ENCODE peak calls at places on chromosomes 6 and 20, in six cellular contexts. F is H54, I is right lobe of liver, V is IMR-90, S is suprapubic skin, A is body of pancreas. J is an unnamed sample.

GRCh38 chr20:44888226-44889103 is 3.0 kb downstream of the YWHAB start:
- DNase-seq in I (no peak), S (no peak), V (no peak), F (no peak), A (no peak), J (no peak)

GRCh38 chr20:48686238-48687096 is 141.3 kb downstream of the PREX1 start:
- DNase-seq in F (peak; percentile 47), I (peak; percentile 46), A (no peak), V (no peak), S (no peak), J (peak; percentile 45)

GRCh38 chr6:169902070-169902469 is 150.6 kb downstream of the ERMARD start:
- DNase-seq in I (no peak), V (no peak), A (no peak), S (no peak), F (no peak), J (no peak)

GRCh38 chr6:27494103-27494502 is 21.2 kb upstream of the ZNF184 start:
- DNase-seq in F (no peak), I (no peak), S (no peak), V (no peak), A (no peak), J (no peak)

GRCh38 chr6:145929037-145929633 is 35.0 kb downstream of the SHPRH start:
- DNase-seq in A (no peak), F (no peak), S (no peak), I (no peak), V (peak; percentile 60), J (no peak)

GRCh38 chr20:646107-646867 is 6.7 kb downstream of the SRXN1 start:
- DNase-seq in F (no peak), A (no peak), V (no peak), I (peak; percentile 70), S (no peak), J (no peak)

GRCh38 chr6:145310116-145310515 is 425.2 kb downstream of the EPM2A start:
- DNase-seq in V (peak; percentile 79), I (no peak), S (no peak), F (no peak), A (no peak), J (no peak)

GRCh38 chr20:58235010-58235409 is 6.6 kb upstream of the ANKRD60 start:
- DNase-seq in V (no peak), I (no peak), S (no peak), A (no peak), F (no peak), J (no peak)

GRCh38 chr6:16802071-16802470 is 40.8 kb upstream of the ATXN1 start:
- DNase-seq in A (no peak), S (no peak), I (no peak), V (peak; percentile 48), F (no peak), J (no peak)

GRCh38 chr6:41966961-41967311 is 25.3 kb upstream of the CCND3 start:
- DNase-seq in F (peak; percentile 56), A (no peak), V (peak; percentile 58), S (no peak), I (no peak), J (no peak)

GRCh38 chr6:11705069-11705468 is 73.5 kb downstream of the ADTRP start:
- DNase-seq in I (no peak), F (no peak), V (no peak), A (no peak), S (no peak), J (no peak)

GRCh38 chr6:27726620-27727023 is 185.6 kb downstream of the OR2B2 start:
- DNase-seq in V (peak; percentile 0), I (no peak), S (no peak), F (no peak), A (no peak), J (no peak)

GRCh38 chr20:11496382-11496781 is 421.3 kb upstream of the BTBD3 start:
- DNase-seq in A (no peak), S (no peak), I (no peak), V (peak; percentile 15), F (no peak), J (no peak)

GRCh38 chr20:59422911-59423520 is 122.6 kb downstream of the EDN3 start:
- DNase-seq in S (no peak), A (no peak), V (no peak), F (no peak), I (no peak), J (no peak)

GRCh38 chr6:2055143-2055542 is 190.3 kb downstream of the GMDS start:
- DNase-seq in S (no peak), A (no peak), I (no peak), V (no peak), F (no peak), J (no peak)

GRCh38 chr20:59663513-59663890 is 59.2 kb downstream of the PHACTR3 start:
- DNase-seq in A (no peak), I (no peak), V (no peak), S (no peak), F (no peak), J (no peak)

GRCh38 chr6:168919455-168920179 is 334.0 kb downstream of the THBS2 start:
- DNase-seq in V (no peak), S (no peak), I (no peak), F (no peak), A (no peak), J (no peak)

GRCh38 chr6:134911532-134911931 is 38.4 kb downstream of the ALDH8A1 start:
- DNase-seq in S (no peak), V (peak; percentile 88), A (no peak), I (no peak), F (peak; percentile 18), J (no peak)

GRCh38 chr6:43171284-43172126 is 436 bp downstream of the SRF start:
- DNase-seq in F (peak; percentile 90), V (no peak), I (peak; percentile 68), S (no peak), A (no peak), J (no peak)

GRCh38 chr20:45020236-45020886 is 54.0 kb downstream of the STK4 start:
- DNase-seq in F (no peak), I (peak; percentile 61), A (no peak), V (peak; percentile 33), S (no peak), J (no peak)

GRCh38 chr20:20143646-20144045 is 91.3 kb downstream of the CFAP61 start:
- DNase-seq in I (no peak), F (no peak), A (no peak), S (no peak), V (no peak), J (no peak)

GRCh38 chr20:17651761-17652388 is 30.2 kb downstream of the RRBP1 start:
- DNase-seq in A (no peak), F (no peak), S (no peak), V (no peak), I (no peak), J (peak; percentile 59)

GRCh38 chr6:166365806-166366205 is 16.9 kb downstream of the MPC1 start:
- DNase-seq in F (no peak), I (no peak), S (no peak), V (peak; percentile 43), A (no peak), J (no peak)

GRCh38 chr6:26536571-26537159 is 1.5 kb upstream of the HMGN4 start:
- DNase-seq in I (no peak), A (no peak), S (no peak), V (peak; percentile 77), F (no peak), J (no peak)

GRCh38 chr20:53706008-53706481 is 112.4 kb upstream of the ZNF217 start:
- DNase-seq in V (peak; percentile 33), S (no peak), F (no peak), A (no peak), I (no peak), J (no peak)

GRCh38 chr20:53706511-53707031 is 112.9 kb upstream of the ZNF217 start:
- DNase-seq in I (no peak), S (no peak), F (no peak), A (no peak), V (peak; percentile 83), J (no peak)

GRCh38 chr20:53711333-53712211 is 117.9 kb upstream of the ZNF217 start:
- DNase-seq in F (no peak), A (no peak), S (no peak), V (no peak), I (peak; percentile 72), J (no peak)

GRCh38 chr20:53708129-53708968 is 114.7 kb upstream of the ZNF217 start:
- DNase-seq in F (no peak), V (peak; percentile 85), S (no peak), I (no peak), A (no peak), J (no peak)

GRCh38 chr20:53707341-53708102 is 113.9 kb upstream of the ZNF217 start:
- DNase-seq in S (no peak), F (no peak), I (no peak), A (no peak), V (peak; percentile 66), J (no peak)
- TF ChIP-seq POLR2A in S (no peak), F (no peak), I (no peak), A (no peak), V (no peak), J (no peak)

GRCh38 chr6:84653027-84653551 is 111.3 kb downstream of the TBX18 start:
- DNase-seq in V (no peak), F (no peak), I (no peak), A (no peak), S (no peak), J (no peak)
- TF ChIP-seq POLR2A in V (no peak), F (no peak), I (no peak), A (no peak), S (no peak), J (no peak)

DNA sequence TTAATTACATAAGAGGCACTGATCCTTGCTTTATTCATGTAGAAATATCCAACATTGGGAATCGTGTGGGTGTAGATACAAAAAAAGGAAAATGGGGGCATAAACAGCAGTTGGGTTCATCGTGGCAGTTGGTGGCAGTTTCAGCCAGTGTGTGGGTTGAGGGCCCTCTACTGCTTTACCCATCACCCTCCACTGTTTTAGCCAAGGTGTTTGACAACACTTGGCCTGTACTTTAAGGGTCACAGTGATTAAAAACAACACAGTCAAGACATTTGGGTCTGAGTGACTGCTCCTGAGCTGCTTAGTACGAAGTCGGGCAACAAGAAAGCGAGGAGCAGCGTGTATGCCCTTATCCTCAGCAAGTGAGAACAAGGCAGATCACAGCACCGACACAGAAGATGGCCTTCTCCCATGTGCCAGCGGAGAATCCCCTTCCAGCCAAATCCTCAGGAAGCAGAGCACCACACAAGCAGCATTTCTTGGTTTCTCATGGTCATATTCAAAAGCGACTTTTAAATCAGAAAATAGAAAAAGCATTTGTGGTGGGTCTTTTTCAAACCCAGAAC is 23.7 kb downstream of the EIF2S2 start:
- DNase-seq in S (no peak), V (no peak), F (no peak), I (no peak), A (no peak), J (no peak)
- TF ChIP-seq POLR2A in S (no peak), V (no peak), F (no peak), I (no peak), A (no peak), J (no peak)

DNA sequence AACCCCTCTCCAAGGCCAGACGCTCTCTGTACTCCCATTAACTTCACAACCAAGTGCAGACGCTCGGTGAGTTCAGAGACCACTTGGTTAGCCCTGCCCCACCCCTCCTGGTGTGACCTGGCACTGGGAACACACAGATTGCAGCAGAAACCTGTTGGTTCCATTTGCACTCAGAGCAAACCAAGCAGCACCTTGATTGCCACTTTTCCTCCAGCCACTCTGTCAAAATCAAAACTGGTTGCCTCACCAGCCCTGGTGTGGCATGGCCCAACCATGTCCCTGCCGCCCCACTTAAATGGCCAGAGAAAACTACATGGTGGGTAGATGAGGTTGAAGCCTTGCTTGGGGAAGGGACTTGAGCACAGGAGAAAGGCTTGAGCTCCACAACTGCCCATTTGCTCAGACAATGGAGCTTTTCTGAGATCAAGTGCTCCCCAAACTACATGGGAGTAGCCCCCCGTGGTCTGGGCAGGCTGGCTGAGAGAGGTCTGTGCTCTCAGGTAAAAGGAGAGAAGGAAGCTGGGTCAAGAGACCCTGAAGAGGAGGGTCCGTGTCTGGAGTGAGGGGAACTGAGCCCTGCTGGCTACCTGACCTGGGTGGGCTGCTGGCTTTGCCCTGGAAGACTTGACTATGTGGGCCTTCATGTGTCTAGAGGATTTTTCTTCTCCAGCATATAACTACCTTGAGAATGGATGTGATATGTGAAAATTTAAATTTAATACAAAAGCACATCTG is 43.4 kb downstream of the PLCG1 start:
- DNase-seq in V (no peak), F (no peak), A (no peak), I (no peak), S (no peak), J (peak; percentile 17)
- TF ChIP-seq POLR2A in V (no peak), F (no peak), A (no peak), I (no peak), S (no peak), J (no peak)

J was measured in stomach.